ENCODE peak calls at places on chromosome 21, in nine cellular contexts. F, N, H, A, E, O, Y, C and S are unnamed samples.
A peak's percentile ranks its signal among the peaks of the same experiment; 100 is the strongest.

GRCh38 chr21:28821276-28822063 is 171.2 kb downstream of the LTN1 start:
- ATAC-seq in F (no peak), N (no peak), H (no peak), A (no peak), E (no peak), O (no peak), Y (no peak), C (peak; percentile 58), S (no peak)

GRCh38 chr21:15534450-15534886 is 195.3 kb upstream of the USP25 start:
- ATAC-seq in F (no peak), N (no peak), H (no peak), A (no peak), E (no peak), O (no peak), Y (no peak), C (no peak), S (no peak)

GRCh38 chr21:28688381-28688780 is 304.3 kb downstream of the LTN1 start:
- ATAC-seq in F (peak; percentile 45), N (no peak), H (no peak), A (no peak), E (no peak), O (no peak), Y (no peak), C (no peak), S (no peak)

GRCh38 chr21:45788635-45789506 is 145.3 kb downstream of the PCBP3 start:
- ATAC-seq in F (no peak), N (no peak), H (no peak), A (no peak), E (no peak), O (no peak), Y (no peak), C (no peak), S (no peak)

GRCh38 chr21:34039678-34040382 is 33.5 kb upstream of the MRPS6 start:
- ATAC-seq in F (no peak), N (no peak), H (no peak), A (no peak), E (peak; percentile 79), O (no peak), Y (no peak), C (peak; percentile 81), S (no peak)

GRCh38 chr21:43322805-43323204 is 104.1 kb downstream of the SIK1 start:
- ATAC-seq in F (no peak), N (peak; percentile 5), H (peak; percentile 15), A (no peak), E (peak; percentile 29), O (peak; percentile 9), Y (no peak), C (no peak), S (no peak)

GRCh38 chr21:34692458-34693020 is 23.7 kb downstream of the CLIC6 start:
- ATAC-seq in F (no peak), N (no peak), H (no peak), A (no peak), E (no peak), O (no peak), Y (no peak), C (no peak), S (no peak)

GRCh38 chr21:46297311-46298082 is 11.4 kb downstream of the YBEY start:
- ATAC-seq in F (peak; percentile 37), N (peak; percentile 18), H (peak; percentile 11), A (peak; percentile 28), E (peak; percentile 55), O (peak; percentile 71), Y (peak; percentile 51), C (peak; percentile 40), S (peak; percentile 16)

GRCh38 chr21:44272231-44272858 is 10.6 kb upstream of the DNMT3L start:
- ATAC-seq in F (no peak), N (no peak), H (no peak), A (no peak), E (no peak), O (no peak), Y (no peak), C (peak; percentile 17), S (peak; percentile 18)